ENCODE peak calls at places on chromosomes 2 and 18, in five cellular contexts. Y, S, P, I and R are unnamed samples.

GRCh38 chr2:166314022-166314759 is 61.6 kb downstream of the SCN9A start:
- DNase-seq in Y (peak; percentile 1), S (no peak), P (no peak), I (no peak), R (no peak)

GRCh38 chr18:58276640-58277456 is 232.8 kb downstream of the NEDD4L start:
- DNase-seq in Y (no peak), S (no peak), P (no peak), I (no peak), R (no peak)

GRCh38 chr18:6785001-6785400 is 55.5 kb downstream of the ARHGAP28 start:
- DNase-seq in Y (no peak), S (no peak), P (no peak), I (no peak), R (no peak)

GRCh38 chr2:40384714-40385113 is 67.2 kb downstream of the SLC8A1 start:
- DNase-seq in Y (no peak), S (no peak), P (no peak), I (no peak), R (no peak)

GRCh38 chr2:234686088-234686890 is 189.4 kb upstream of the ARL4C start:
- DNase-seq in Y (peak; percentile 53), S (no peak), P (no peak), I (no peak), R (no peak)

GRCh38 chr2:238994876-238995275 is 147.0 kb downstream of the TWIST2 start:
- DNase-seq in Y (no peak), S (no peak), P (no peak), I (no peak), R (no peak)

GRCh38 chr2:98087447-98088065 is 589 bp downstream of the VWA3B start:
- DNase-seq in Y (no peak), S (no peak), P (no peak), I (no peak), R (no peak)

GRCh38 chr18:32308493-32309120 is 118.8 kb downstream of the MEP1B start:
- DNase-seq in Y (peak; percentile 81), S (peak; percentile 72), P (no peak), I (no peak), R (no peak)

GRCh38 chr2:216139884-216140283 is 30.7 kb downstream of the XRCC5 start:
- DNase-seq in Y (peak; percentile 7), S (peak; percentile 21), P (peak; percentile 21), I (no peak), R (peak; percentile 34)

GRCh38 chr18:35041752-35042379 is 653 bp downstream of the MAPRE2 start:
- DNase-seq in Y (no peak), S (no peak), P (peak; percentile 49), I (no peak), R (peak; percentile 34)

GRCh38 chr2:191851159-191851558 is 4.3 kb upstream of the CAVIN2 start:
- DNase-seq in Y (no peak), S (no peak), P (no peak), I (no peak), R (no peak)

GRCh38 chr18:2568129-2568528 is 3.2 kb downstream of the METTL4 start:
- DNase-seq in Y (no peak), S (no peak), P (no peak), I (no peak), R (no peak)

GRCh38 chr18:24934231-24934932 is 417.6 kb downstream of the ZNF521 start:
- DNase-seq in Y (no peak), S (no peak), P (no peak), I (no peak), R (no peak)

GRCh38 chr2:234818937-234819336 is 132.9 kb upstream of the SH3BP4 start:
- DNase-seq in Y (no peak), S (no peak), P (no peak), I (no peak), R (no peak)